ENCODE peak calls at places on chromosomes 2 and 18, in eight cellular contexts. G is Peyer's patch, F is heart left ventricle, B is IMR-90, S is uterus, Z is transverse colon, Y is testis, C is GM12892. K is an unnamed sample.
A peak's percentile ranks its signal among the peaks of the same experiment; 100 is the strongest.

GRCh38 chr2:231545105-231545902 is 15.1 kb upstream of the NMUR1 start:
- DNase-seq in Y (no peak), Z (peak; percentile 69), B (peak; percentile 53), F (no peak), G (no peak), S (no peak), C (peak; percentile 74), K (peak; percentile 52)

GRCh38 chr18:41700435-41700834 is 254.6 kb upstream of the PIK3C3 start:
- DNase-seq in B (no peak), G (no peak), Y (no peak), F (no peak), Z (no peak), S (no peak), C (no peak), K (no peak)

GRCh38 chr2:119011162-119011909 is 69.3 kb downstream of the MARCO start:
- DNase-seq in Z (peak; percentile 39), B (peak; percentile 5), G (no peak), C (peak; percentile 28), Y (peak; percentile 70), F (peak; percentile 72), S (no peak), K (peak; percentile 43)

GRCh38 chr2:20451346-20451745 is 4.5 kb downstream of the RHOB start:
- DNase-seq in B (peak; percentile 41), C (no peak), Z (no peak), S (peak; percentile 21), F (no peak), Y (no peak), G (no peak), K (no peak)

GRCh38 chr2:38835990-38836389 is 39.7 kb downstream of the DHX57 start:
- DNase-seq in B (no peak), Y (no peak), S (no peak), C (peak; percentile 4), F (no peak), G (no peak), Z (no peak), K (no peak)

GRCh38 chr2:24228470-24228869 is 53.6 kb downstream of the FAM228A start:
- DNase-seq in Z (no peak), C (no peak), S (no peak), B (peak; percentile 28), Y (no peak), F (no peak), G (no peak), K (no peak)

GRCh38 chr2:176140520-176141317 is 10.6 kb upstream of the HOXD4 start:
- DNase-seq in B (peak; percentile 46), Y (peak; percentile 84), F (peak; percentile 85), Z (peak; percentile 76), S (peak; percentile 81), G (peak; percentile 88), C (peak; percentile 92), K (peak; percentile 59)

GRCh38 chr2:213089438-213089837 is 62.0 kb downstream of the IKZF2 start:
- DNase-seq in F (no peak), G (no peak), S (no peak), Z (no peak), B (peak; percentile 22), C (no peak), Y (no peak), K (no peak)

GRCh38 chr2:237977380-237977779 is 10.6 kb downstream of the UBE2F start:
- DNase-seq in Y (no peak), Z (no peak), G (no peak), S (no peak), B (no peak), F (no peak), C (no peak), K (no peak)

GRCh38 chr2:17181051-17181450 is 337.2 kb downstream of the RAD51AP2 start:
- DNase-seq in B (no peak), C (no peak), S (no peak), Y (no peak), G (no peak), Z (no peak), F (no peak), K (no peak)

GRCh38 chr18:57209697-57210096 is 62.8 kb downstream of the BOD1L2 start:
- DNase-seq in G (no peak), S (no peak), Y (no peak), C (no peak), Z (no peak), B (no peak), F (no peak), K (no peak)

DNA sequence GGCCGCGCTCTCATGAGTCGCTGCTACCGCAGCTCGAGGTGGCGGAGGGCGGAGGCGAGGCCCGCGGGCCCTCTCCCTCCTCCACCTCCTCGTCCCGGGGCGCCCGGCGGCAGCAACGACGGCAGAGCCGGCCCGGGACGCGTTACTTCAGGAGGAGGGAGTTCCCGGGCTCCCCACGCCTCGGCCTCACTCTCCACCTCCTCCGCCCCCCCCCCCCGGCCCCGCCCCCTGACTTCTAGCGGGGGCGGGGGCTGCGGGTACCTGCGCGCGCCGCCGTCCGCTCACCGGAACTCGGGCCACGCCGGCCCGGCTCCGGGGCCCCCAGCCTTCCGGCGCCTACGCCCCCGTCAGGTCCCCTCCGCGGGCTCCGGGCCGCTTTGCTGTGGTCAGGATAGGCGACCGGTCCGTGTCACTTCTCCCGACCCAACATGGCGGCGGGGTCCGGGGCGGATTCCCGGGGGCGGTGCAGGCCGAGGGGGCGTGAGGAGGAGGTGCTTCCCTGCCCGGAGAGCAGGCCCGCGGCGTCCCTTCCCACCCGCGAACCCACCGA is at the start of gene YES1:
- DNase-seq in B (peak; percentile 61), C (peak; percentile 75), Y (peak; percentile 86), F (peak; percentile 90), G (peak; percentile 91), S (peak; percentile 75), Z (peak; percentile 84), K (peak; percentile 68)
- TF ChIP-seq POLR2A in B (no peak), C (peak; percentile 50), Y (no peak), F (peak; percentile 73), G (peak; percentile 74), S (peak; percentile 67), Z (peak; percentile 75), K (peak; percentile 33)

GRCh38 chr18:362914-363295 is 95.1 kb upstream of the THOC1 start:
- DNase-seq in Z (no peak), G (no peak), Y (no peak), B (no peak), C (no peak), F (no peak), S (no peak), K (no peak)

GRCh38 chr18:360676-361075 is 92.8 kb upstream of the THOC1 start:
- DNase-seq in Y (no peak), Z (no peak), F (no peak), S (no peak), C (no peak), G (no peak), B (no peak), K (no peak)

GRCh38 chr18:363327-364115 is 95.7 kb upstream of the THOC1 start:
- DNase-seq in G (no peak), Z (no peak), C (no peak), F (no peak), B (peak; percentile 20), Y (no peak), S (peak; percentile 51), K (no peak)

GRCh38 chr18:361100-361732 is 93.4 kb upstream of the THOC1 start:
- DNase-seq in F (no peak), S (no peak), G (no peak), C (no peak), Y (no peak), Z (no peak), B (no peak), K (no peak)

GRCh38 chr18:361941-362913 is 94.4 kb upstream of the THOC1 start:
- DNase-seq in G (no peak), C (no peak), S (peak; percentile 50), B (peak; percentile 81), F (no peak), Z (no peak), Y (peak; percentile 27), K (no peak)
- TF ChIP-seq POLR2A in G (no peak), C (no peak), S (no peak), B (no peak), F (no peak), Z (no peak), Y (no peak), K (no peak)

GRCh38 chr2:210477496-210477895 is 937 bp upstream of the LANCL1 start:
- DNase-seq in C (no peak), G (no peak), Z (no peak), B (peak; percentile 64), F (no peak), Y (peak; percentile 74), S (peak; percentile 43), K (peak; percentile 36)
- TF ChIP-seq POLR2A in C (no peak), G (no peak), Z (no peak), B (no peak), F (no peak), Y (no peak), S (no peak), K (no peak)

GRCh38 chr18:76821875-76822509 is 365 bp upstream of the ZNF236 start:
- DNase-seq in Z (peak; percentile 60), Y (peak; percentile 62), S (peak; percentile 52), C (peak; percentile 59), G (peak; percentile 83), F (peak; percentile 85), B (peak; percentile 35), K (peak; percentile 19)
- TF ChIP-seq POLR2A in Z (peak; percentile 69), Y (peak; percentile 16), S (peak; percentile 42), C (peak; percentile 79), G (peak; percentile 46), F (peak; percentile 62), B (no peak), K (peak; percentile 30)

GRCh38 chr2:112542123-112542973 is at the start of gene POLR1B:
- DNase-seq in B (peak; percentile 78), C (peak; percentile 73), Z (peak; percentile 86), Y (peak; percentile 93), S (peak; percentile 81), G (peak; percentile 90), F (peak; percentile 89), K (peak; percentile 81)
- TF ChIP-seq POLR2A in B (no peak), C (peak; percentile 70), Z (no peak), Y (no peak), S (no peak), G (peak; percentile 5), F (peak; percentile 28), K (peak; percentile 68)

DNA sequence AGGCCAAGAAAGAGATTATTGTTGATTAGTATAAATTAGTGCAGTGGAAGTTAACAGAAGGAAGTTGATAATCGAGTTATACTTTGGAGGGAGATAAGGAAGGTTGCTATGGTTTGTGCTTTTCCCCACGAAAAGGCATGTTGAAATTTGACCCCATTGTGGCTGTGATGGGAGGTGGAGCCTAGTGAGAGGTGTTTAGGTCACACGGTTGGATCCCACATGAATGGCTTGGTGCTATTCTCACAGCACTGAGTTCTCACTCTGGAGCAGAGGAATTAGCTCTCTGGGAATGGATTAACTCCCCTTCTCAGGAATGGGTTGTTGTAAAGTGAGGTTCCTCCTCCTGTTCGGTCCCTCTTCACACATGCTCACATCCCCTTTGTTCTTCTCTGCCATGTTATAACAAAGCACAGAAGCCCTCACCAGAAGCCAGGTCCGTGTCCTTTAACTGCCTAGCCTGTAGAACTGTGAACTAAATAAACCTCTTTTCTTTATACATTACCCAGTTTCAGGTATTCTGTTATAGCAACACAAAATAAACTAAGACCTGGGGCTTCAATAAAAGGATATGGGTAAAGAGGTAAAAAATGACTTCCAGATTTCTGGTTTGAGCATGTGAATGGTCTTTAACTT is 21.9 kb downstream of the PIGN start:
- DNase-seq in S (no peak), F (no peak), G (no peak), Y (no peak), Z (no peak), C (no peak), B (no peak), K (no peak)
- TF ChIP-seq POLR2A in S (no peak), F (no peak), G (no peak), Y (no peak), Z (no peak), C (no peak), B (no peak), K (no peak)

K was measured in H54.